ENCODE peak calls at places on chromosomes 12 and 14, in four cellular contexts. K is uterus, I is cardiac muscle cell, S is fibroblast of lung. B is an unnamed sample.

GRCh38 chr14:88588081-88588480 is 25.2 kb downstream of the ZC3H14 start:
- DNase-seq in K (no peak), I (no peak), S (no peak), B (no peak)

GRCh38 chr14:62885451-62885850 is 159.8 kb downstream of the KCNH5 start:
- DNase-seq in K (no peak), I (no peak), S (no peak), B (no peak)

GRCh38 chr12:24596768-24597388 is 352.0 kb downstream of the BCAT1 start:
- DNase-seq in K (no peak), I (peak; percentile 42), S (peak; percentile 49), B (no peak)

GRCh38 chr12:55727643-55728184 is 1.1 kb downstream of the CD63 start:
- DNase-seq in K (peak; percentile 70), I (no peak), S (peak; percentile 63), B (no peak)

GRCh38 chr12:32586390-32586789 is 92.7 kb upstream of the DNM1L start:
- DNase-seq in K (no peak), I (no peak), S (peak; percentile 72), B (no peak)

GRCh38 chr12:52084491-52085231 is 5.2 kb downstream of the SMIM41 start:
- DNase-seq in K (no peak), I (no peak), S (no peak), B (no peak)

GRCh38 chr12:678747-679712 is 15.8 kb upstream of the NINJ2 start:
- DNase-seq in K (no peak), I (no peak), S (no peak), B (no peak)

GRCh38 chr14:89617471-89618291 is 200.6 kb upstream of the FOXN3 start:
- DNase-seq in K (no peak), I (peak; percentile 53), S (peak; percentile 73), B (peak; percentile 54)

GRCh38 chr12:7144414-7145120 is 14.4 kb downstream of the CLSTN3 start:
- DNase-seq in K (peak; percentile 13), I (peak; percentile 31), S (peak; percentile 23), B (peak; percentile 27)

GRCh38 chr12:77047341-77048202 is 17.8 kb downstream of the E2F7 start:
- DNase-seq in K (no peak), I (no peak), S (peak; percentile 29), B (no peak)

GRCh38 chr14:106318700-106319099 is 792.3 kb downstream of the TMEM121 start:
- DNase-seq in K (no peak), I (no peak), S (no peak), B (peak; percentile 7)

GRCh38 chr12:29320295-29321090 is 60.5 kb downstream of the ERGIC2 start:
- DNase-seq in K (no peak), I (no peak), S (peak; percentile 98), B (no peak)

GRCh38 chr14:63598821-63599220 is 42.9 kb downstream of the WDR89 start:
- DNase-seq in K (no peak), I (no peak), S (no peak), B (no peak)

GRCh38 chr12:78210894-78211302 is 380.2 kb downstream of the NAV3 start:
- DNase-seq in K (no peak), I (no peak), S (peak; percentile 85), B (no peak)

GRCh38 chr12:49702009-49702408 is 5.2 kb downstream of the FMNL3 start:
- DNase-seq in K (no peak), I (no peak), S (no peak), B (no peak)

GRCh38 chr14:102539544-102540309 is 30.2 kb upstream of the ANKRD9 start:
- DNase-seq in K (peak; percentile 32), I (no peak), S (peak; percentile 70), B (no peak)

GRCh38 chr12:120534703-120535655 is 823 bp downstream of the RNF10 start:
- DNase-seq in K (peak; percentile 28), I (peak; percentile 72), S (peak; percentile 90), B (peak; percentile 58)

GRCh38 chr12:3989218-3989550 is 116.0 kb upstream of the PARP11 start:
- DNase-seq in K (no peak), I (no peak), S (no peak), B (no peak)

GRCh38 chr12:1800646-1801284 is 19.6 kb upstream of the LRTM2 start:
- DNase-seq in K (no peak), I (peak; percentile 81), S (no peak), B (no peak)

GRCh38 chr14:91303091-91303923 is 58.8 kb upstream of the GPR68 start:
- DNase-seq in K (no peak), I (peak; percentile 67), S (no peak), B (peak; percentile 24)

GRCh38 chr12:115491851-115492250 is 785.6 kb downstream of the MED13L start:
- DNase-seq in K (no peak), I (no peak), S (no peak), B (no peak)

GRCh38 chr12:65836419-65837197 is 12.3 kb downstream of the HMGA2 start:
- DNase-seq in K (no peak), I (no peak), S (no peak), B (no peak)

GRCh38 chr14:68042591-68043210 is 223.1 kb downstream of the RAD51B start:
- DNase-seq in K (no peak), I (no peak), S (peak; percentile 22), B (no peak)

GRCh38 chr12:105481906-105482305 is 151.4 kb downstream of the C12orf75 start:
- DNase-seq in K (no peak), I (no peak), S (peak; percentile 32), B (no peak)

GRCh38 chr12:54390668-54391551 is 6.4 kb upstream of the ZNF385A start:
- DNase-seq in K (no peak), I (peak; percentile 81), S (no peak), B (peak; percentile 62)

GRCh38 chr14:64035143-64035542 is 182.3 kb downstream of the SYNE2 start:
- DNase-seq in K (no peak), I (no peak), S (peak; percentile 43), B (no peak)

GRCh38 chr14:29925106-29925722 is 2.4 kb downstream of the PRKD1 start:
- DNase-seq in K (no peak), I (no peak), S (peak; percentile 88), B (no peak)

GRCh38 chr12:121189887-121190155 is 20.1 kb upstream of the P2RX4 start:
- DNase-seq in K (no peak), I (no peak), S (no peak), B (no peak)

GRCh38 chr12:96198970-96199369 is 4.8 kb downstream of the ELK3 start:
- DNase-seq in K (no peak), I (no peak), S (peak; percentile 95), B (peak; percentile 68)

GRCh38 chr14:89027097-89027740 is 202.8 kb downstream of the TTC8 start:
- DNase-seq in K (peak; percentile 46), I (peak; percentile 71), S (peak; percentile 28), B (peak; percentile 57)

GRCh38 chr12:116172224-116172849 is 105.2 kb downstream of the MED13L start:
- DNase-seq in K (no peak), I (no peak), S (no peak), B (peak; percentile 3)

GRCh38 chr12:121823727-121824115 is 19.9 kb downstream of the SETD1B start:
- DNase-seq in K (no peak), I (no peak), S (no peak), B (no peak)

GRCh38 chr12:49979061-49979586 is 6.4 kb downstream of the AQP6 start:
- DNase-seq in K (no peak), I (no peak), S (no peak), B (no peak)

GRCh38 chr12:120399531-120399930 is 30.6 kb upstream of the MSI1 start:
- DNase-seq in K (no peak), I (no peak), S (peak; percentile 75), B (no peak)

GRCh38 chr14:99481745-99482099 is 513 bp downstream of the CCNK start:
- DNase-seq in K (no peak), I (peak; percentile 43), S (peak; percentile 50), B (peak; percentile 35)

GRCh38 chr14:99480856-99481744 is at the start of the genes CCNK and SETD3:
- DNase-seq in K (peak; percentile 100), I (peak; percentile 99), S (peak; percentile 99), B (peak; percentile 100)

GRCh38 chr14:99479160-99479902 is 1.3 kb downstream of the SETD3 start:
- DNase-seq in K (no peak), I (no peak), S (peak; percentile 19), B (no peak)

GRCh38 chr14:99478133-99478532 is 2.5 kb downstream of the SETD3 start:
- DNase-seq in K (no peak), I (no peak), S (no peak), B (no peak)

GRCh38 chr14:99479903-99480855 is 480 bp downstream of the SETD3 start:
- DNase-seq in K (peak; percentile 52), I (peak; percentile 78), S (peak; percentile 73), B (peak; percentile 33)
- H3K4me1 ChIP-seq in K (peaks cover 9% of the 10 kb centered on the region), I (peaks cover 20% of the 10 kb centered on the region), S (no peaks in the 10 kb centered on the region), B (peaks cover 36% of the 10 kb centered on the region)

GRCh38 chr14:75831971-75832370 is 149.8 kb downstream of the TGFB3 start:
- DNase-seq in K (no peak), I (no peak), S (peak; percentile 55), B (no peak)

GRCh38 chr14:75829316-75829715 is 152.5 kb downstream of the TGFB3 start:
- DNase-seq in K (no peak), I (no peak), S (no peak), B (no peak)

GRCh38 chr14:75832621-75833297 is 149.0 kb downstream of the TGFB3 start:
- DNase-seq in K (no peak), I (no peak), S (peak; percentile 91), B (no peak)

GRCh38 chr14:75833326-75834020 is 148.3 kb downstream of the TGFB3 start:
- DNase-seq in K (no peak), I (no peak), S (no peak), B (no peak)

GRCh38 chr14:75831455-75831854 is 150.3 kb downstream of the TGFB3 start:
- DNase-seq in K (peak; percentile 80), I (no peak), S (peak; percentile 91), B (peak; percentile 39)
- H3K4me3 ChIP-seq in K (no peak overlapping the region), I (no peak overlapping the region), S (no peak overlapping the region), B (peak overlapping the region; percentile 28)

DNA sequence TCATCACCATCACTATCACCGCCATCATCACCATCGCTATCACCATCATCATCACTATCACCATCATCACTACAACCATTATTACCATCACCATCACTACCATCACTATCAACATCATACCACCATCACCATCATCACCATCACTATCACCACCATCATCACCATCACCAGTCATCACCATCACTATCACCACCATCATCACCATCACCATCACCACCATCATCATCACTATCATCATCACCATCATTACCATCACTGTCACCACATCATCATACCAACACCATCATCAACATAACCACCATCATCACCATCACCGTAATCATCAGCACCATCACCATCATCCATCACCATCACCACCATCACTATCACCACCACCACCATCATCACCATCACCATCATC is 213.8 kb downstream of the ALG10 start:
- DNase-seq in K (no peak), I (no peak), S (no peak), B (no peak)
- H3K9me3 ChIP-seq in K (no peaks in the 10 kb centered on the region), I (no peaks in the 10 kb centered on the region), S (no peaks in the 10 kb centered on the region), B (no peaks in the 10 kb centered on the region)

DNA sequence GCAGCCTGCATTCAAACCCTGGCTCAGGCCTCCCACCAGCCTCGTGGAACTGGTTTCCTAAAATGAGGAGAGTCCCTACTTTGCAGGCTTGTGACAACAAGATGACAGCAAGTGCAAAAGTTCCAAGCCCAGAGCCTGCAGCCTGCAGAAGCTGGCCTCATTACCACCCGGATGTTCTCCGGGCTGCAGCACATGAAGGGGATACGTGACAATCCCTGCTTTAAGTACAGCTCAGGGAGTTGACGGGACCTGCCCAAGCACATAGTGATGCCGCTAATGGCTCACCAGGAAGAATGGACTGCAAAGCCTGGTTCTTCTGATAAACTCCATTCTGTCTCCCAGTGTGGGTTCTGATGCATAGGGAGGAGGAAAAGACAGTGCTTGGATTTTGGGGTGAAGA is 15.0 kb downstream of the SSH1 start:
- DNase-seq in K (no peak), I (no peak), S (no peak), B (no peak)
- H3K4me1 ChIP-seq in K (peaks cover 18% of the 10 kb centered on the region), I (peaks cover 30% of the 10 kb centered on the region), S (peaks cover 40% of the 10 kb centered on the region), B (peaks cover 26% of the 10 kb centered on the region)